ENCODE peak calls at places on chromosomes 1 and 21, in five cellular contexts. One of them, this sample, is unnamed.

GRCh38 chr1:169509354-169509753 is 23.6 kb upstream of the SLC19A2 start:
- DNase-seq in H1: no peak
- DNase-seq in mesenchymal stem cell: peak
- DNase-seq in trophoblast cell: no peak
- DNase-seq in H9: no peak
- DNase-seq in this sample: no peak

GRCh38 chr1:232600430-232601258 is 29.3 kb downstream of the SIPA1L2 start:
- DNase-seq in H1: no peak
- DNase-seq in trophoblast cell: peak
- DNase-seq in mesenchymal stem cell: peak
- DNase-seq in H9: no peak
- DNase-seq in this sample: no peak

GRCh38 chr1:25562928-25563283 is 19.5 kb downstream of the LDLRAP1 start:
- DNase-seq in trophoblast cell: no peak
- DNase-seq in mesenchymal stem cell: no peak
- DNase-seq in H1: no peak
- DNase-seq in H9: no peak
- DNase-seq in this sample: no peak

GRCh38 chr1:39639333-39640130 is at the start of gene HEYL:
- DNase-seq in trophoblast cell: peak
- DNase-seq in H9: peak
- DNase-seq in mesenchymal stem cell: peak
- DNase-seq in H1: peak
- DNase-seq in this sample: peak

GRCh38 chr1:104378414-104378813 is 628.7 kb downstream of the AMY1C start:
- DNase-seq in H9: no peak
- DNase-seq in H1: no peak
- DNase-seq in trophoblast cell: no peak
- DNase-seq in mesenchymal stem cell: no peak
- DNase-seq in this sample: no peak

GRCh38 chr1:21775542-21775899 is 7.4 kb downstream of the USP48 start:
- DNase-seq in trophoblast cell: no peak
- DNase-seq in H1: no peak
- DNase-seq in H9: no peak
- DNase-seq in mesenchymal stem cell: no peak
- DNase-seq in this sample: no peak

GRCh38 chr21:46141767-46142580 is 13.4 kb downstream of the FTCD start:
- DNase-seq in H9: no peak
- DNase-seq in H1: no peak
- DNase-seq in mesenchymal stem cell: no peak
- DNase-seq in trophoblast cell: no peak
- DNase-seq in this sample: no peak

GRCh38 chr1:224521904-224522734 is 87.5 kb upstream of the WDR26 start:
- DNase-seq in H1: no peak
- DNase-seq in H9: no peak
- DNase-seq in mesenchymal stem cell: no peak
- DNase-seq in trophoblast cell: no peak
- DNase-seq in this sample: no peak

GRCh38 chr1:97006044-97006676 is 284.6 kb downstream of the PTBP2 start:
- DNase-seq in trophoblast cell: peak
- DNase-seq in mesenchymal stem cell: peak
- DNase-seq in H1: no peak
- DNase-seq in H9: no peak
- DNase-seq in this sample: no peak

GRCh38 chr1:197471248-197472035 is 203.4 kb downstream of the CRB1 start:
- DNase-seq in mesenchymal stem cell: no peak
- DNase-seq in H1: no peak
- DNase-seq in trophoblast cell: no peak
- DNase-seq in H9: no peak
- DNase-seq in this sample: peak

GRCh38 chr1:183991360-183992155 is 46.0 kb downstream of the COLGALT2 start:
- DNase-seq in mesenchymal stem cell: no peak
- DNase-seq in H1: no peak
- DNase-seq in H9: no peak
- DNase-seq in trophoblast cell: no peak
- DNase-seq in this sample: no peak

GRCh38 chr1:54229281-54229891 is 29.4 kb downstream of the MRPL37 start:
- DNase-seq in trophoblast cell: peak
- DNase-seq in mesenchymal stem cell: peak
- DNase-seq in H9: no peak
- DNase-seq in H1: no peak
- DNase-seq in this sample: no peak

GRCh38 chr1:182888736-182889531 is 49.8 kb downstream of the DHX9 start:
- DNase-seq in trophoblast cell: peak
- DNase-seq in H1: no peak
- DNase-seq in mesenchymal stem cell: peak
- DNase-seq in H9: no peak
- DNase-seq in this sample: no peak

GRCh38 chr1:16209847-16210407 is 2.5 kb downstream of the ARHGEF19 start:
- DNase-seq in trophoblast cell: no peak
- DNase-seq in mesenchymal stem cell: no peak
- DNase-seq in H9: no peak
- DNase-seq in H1: no peak
- DNase-seq in this sample: no peak

GRCh38 chr1:174021611-174022079 is 512 bp downstream of the RC3H1 start:
- DNase-seq in trophoblast cell: peak
- DNase-seq in mesenchymal stem cell: peak
- DNase-seq in H1: no peak
- DNase-seq in H9: peak
- DNase-seq in this sample: peak

GRCh38 chr1:156475568-156476500 is 24.7 kb downstream of the MEF2D start:
- DNase-seq in H9: no peak
- DNase-seq in mesenchymal stem cell: peak
- DNase-seq in trophoblast cell: no peak
- DNase-seq in H1: no peak
- DNase-seq in this sample: no peak

GRCh38 chr1:173344034-173344743 is 132.9 kb upstream of the PRDX6 start:
- DNase-seq in trophoblast cell: no peak
- DNase-seq in mesenchymal stem cell: no peak
- DNase-seq in H1: no peak
- DNase-seq in H9: no peak
- DNase-seq in this sample: no peak

GRCh38 chr1:206800411-206800810 is 28.1 kb upstream of the IL10 start:
- DNase-seq in H1: no peak
- DNase-seq in H9: no peak
- DNase-seq in trophoblast cell: no peak
- DNase-seq in mesenchymal stem cell: no peak
- DNase-seq in this sample: no peak

GRCh38 chr21:43343992-43344886 is 82.7 kb downstream of the SIK1 start:
- DNase-seq in mesenchymal stem cell: no peak
- DNase-seq in H1: no peak
- DNase-seq in H9: no peak
- DNase-seq in trophoblast cell: no peak
- DNase-seq in this sample: no peak

GRCh38 chr1:116018007-116018406 is 41.7 kb downstream of the SLC22A15 start:
- DNase-seq in H1: no peak
- DNase-seq in mesenchymal stem cell: no peak
- DNase-seq in H9: no peak
- DNase-seq in trophoblast cell: no peak
- DNase-seq in this sample: no peak

GRCh38 chr1:109391626-109392025 is 6.1 kb downstream of the SORT1 start:
- DNase-seq in H1: no peak
- DNase-seq in mesenchymal stem cell: no peak
- DNase-seq in trophoblast cell: no peak
- DNase-seq in H9: no peak
- DNase-seq in this sample: no peak

GRCh38 chr1:8708259-8708658 is 109.2 kb downstream of the RERE start:
- DNase-seq in H1: no peak
- DNase-seq in mesenchymal stem cell: no peak
- DNase-seq in trophoblast cell: no peak
- DNase-seq in H9: no peak
- DNase-seq in this sample: no peak

GRCh38 chr1:212440419-212440818 is 7.7 kb downstream of the NENF start:
- DNase-seq in trophoblast cell: peak
- DNase-seq in H1: no peak
- DNase-seq in H9: no peak
- DNase-seq in mesenchymal stem cell: no peak
- DNase-seq in this sample: no peak

GRCh38 chr1:20342294-20343148 is 51.8 kb downstream of the VWA5B1 start:
- DNase-seq in H9: peak
- DNase-seq in mesenchymal stem cell: no peak
- DNase-seq in trophoblast cell: no peak
- DNase-seq in H1: no peak
- DNase-seq in this sample: no peak

GRCh38 chr1:53653631-53654030 is 85.3 kb downstream of the GLIS1 start:
- DNase-seq in trophoblast cell: no peak
- DNase-seq in H9: peak
- DNase-seq in mesenchymal stem cell: no peak
- DNase-seq in H1: no peak
- DNase-seq in this sample: no peak

GRCh38 chr1:48526045-48526714 is 54.2 kb upstream of the SPATA6 start:
- DNase-seq in trophoblast cell: no peak
- DNase-seq in mesenchymal stem cell: peak
- DNase-seq in H9: no peak
- DNase-seq in H1: no peak
- DNase-seq in this sample: no peak

GRCh38 chr1:1784933-1785332 is 6.7 kb upstream of the NADK start:
- DNase-seq in H1: no peak
- DNase-seq in mesenchymal stem cell: no peak
- DNase-seq in H9: no peak
- DNase-seq in trophoblast cell: no peak
- DNase-seq in this sample: no peak

DNA sequence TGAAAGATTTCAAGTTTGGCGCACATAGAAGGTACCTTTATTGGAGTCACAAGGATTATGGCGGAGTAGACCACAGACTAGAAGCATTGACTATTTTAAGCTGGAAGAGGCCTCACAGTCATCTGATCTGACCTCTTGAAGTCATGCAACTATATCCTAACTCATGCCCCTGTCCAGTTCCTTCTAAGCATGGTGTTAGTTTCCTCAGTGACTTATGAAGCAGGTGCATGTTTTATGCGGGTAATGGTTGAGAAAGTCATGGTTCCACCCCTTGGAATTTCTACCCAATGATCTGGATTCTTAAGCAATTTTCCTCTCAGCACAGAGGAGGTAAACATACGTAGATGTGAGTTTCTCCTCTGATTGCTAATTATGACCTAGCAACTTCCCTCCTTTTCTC is 11.7 kb downstream of the OLFML3 start:
- DNase-seq in trophoblast cell: peak
- DNase-seq in mesenchymal stem cell: no peak
- DNase-seq in H9: no peak
- DNase-seq in H1: no peak
- DNase-seq in this sample: no peak
- H2BK12ac ChIP-seq in trophoblast cell: no peak
- H2BK12ac ChIP-seq in mesenchymal stem cell: no peak
- H2BK12ac ChIP-seq in H9: no peak
- H2BK12ac ChIP-seq in H1: no peak
- H2BK12ac ChIP-seq in this sample: no peak

GRCh38 chr1:202018226-202018475 is 7.8 kb downstream of the ELF3 start:
- DNase-seq in H9: no peak
- DNase-seq in H1: no peak
- DNase-seq in mesenchymal stem cell: no peak
- DNase-seq in trophoblast cell: no peak
- DNase-seq in this sample: no peak

GRCh38 chr1:202017385-202018225 is 7.2 kb downstream of the ELF3 start:
- DNase-seq in trophoblast cell: peak
- DNase-seq in H1: no peak
- DNase-seq in mesenchymal stem cell: no peak
- DNase-seq in H9: no peak
- DNase-seq in this sample: no peak

GRCh38 chr1:202018476-202019234 is 8.3 kb downstream of the ELF3 start:
- DNase-seq in H9: no peak
- DNase-seq in H1: no peak
- DNase-seq in mesenchymal stem cell: no peak
- DNase-seq in trophoblast cell: peak
- DNase-seq in this sample: no peak

DNA sequence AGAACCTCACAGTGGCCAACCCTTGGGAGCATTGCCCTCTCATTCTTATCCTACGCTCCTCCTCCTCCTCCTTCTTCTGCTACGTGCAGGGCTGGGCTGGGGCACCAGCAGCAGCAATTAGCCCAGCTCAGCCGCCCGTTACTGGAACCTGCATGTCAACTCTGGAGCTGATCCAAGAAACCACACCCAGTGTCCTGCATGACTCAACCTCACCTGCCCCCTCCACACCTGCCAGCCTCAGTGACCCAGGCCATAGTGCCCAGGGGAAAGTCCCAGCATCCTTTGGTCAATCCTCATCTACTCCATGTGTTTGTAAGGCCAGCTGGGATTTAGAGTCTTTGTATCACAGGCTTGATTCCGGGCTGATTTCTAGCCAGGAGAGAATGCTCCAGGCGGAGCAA is 12.6 kb downstream of the ELF3 start:
- DNase-seq in trophoblast cell: peak
- DNase-seq in mesenchymal stem cell: no peak
- DNase-seq in H1: no peak
- DNase-seq in H9: no peak
- DNase-seq in this sample: no peak
- H4K8ac ChIP-seq in trophoblast cell: no peak
- H4K8ac ChIP-seq in mesenchymal stem cell: no peak
- H4K8ac ChIP-seq in H1: no peak
- H4K8ac ChIP-seq in H9: no peak
- H4K8ac ChIP-seq in this sample: no peak

DNA sequence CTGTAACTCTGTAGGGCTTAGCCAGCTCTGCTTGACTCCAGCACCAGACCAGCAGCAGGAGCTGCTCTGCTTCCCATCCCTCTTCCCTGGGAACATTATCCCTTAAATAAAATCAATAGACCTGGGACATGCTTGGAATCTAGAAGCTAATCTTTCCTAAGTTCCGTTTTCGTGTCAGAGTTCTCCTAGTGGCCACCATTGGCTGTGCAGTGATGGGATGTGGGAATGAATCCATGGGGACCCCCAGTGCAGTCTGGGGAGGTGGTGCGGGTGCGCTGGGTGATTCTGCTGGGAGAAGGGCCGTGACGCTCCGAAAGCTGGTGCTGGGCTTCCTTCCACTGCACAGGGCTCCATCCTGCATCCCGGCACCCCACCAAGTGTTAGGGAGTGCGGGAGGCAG is 202.7 kb downstream of the CAMTA1 start:
- DNase-seq in H9: no peak
- DNase-seq in H1: no peak
- DNase-seq in mesenchymal stem cell: no peak
- DNase-seq in trophoblast cell: no peak
- DNase-seq in this sample: no peak
- H2BK12ac ChIP-seq in H9: no peak
- H2BK12ac ChIP-seq in H1: peak
- H2BK12ac ChIP-seq in mesenchymal stem cell: no peak
- H2BK12ac ChIP-seq in trophoblast cell: no peak
- H2BK12ac ChIP-seq in this sample: no peak

GRCh38 chr1:177950506-177950905 is 19.4 kb downstream of the SEC16B start:
- DNase-seq in H1: no peak
- DNase-seq in mesenchymal stem cell: no peak
- DNase-seq in trophoblast cell: no peak
- DNase-seq in H9: no peak
- DNase-seq in this sample: no peak

GRCh38 chr1:177945943-177946650 is 23.8 kb downstream of the SEC16B start:
- DNase-seq in mesenchymal stem cell: peak
- DNase-seq in H9: peak
- DNase-seq in H1: peak
- DNase-seq in trophoblast cell: peak
- DNase-seq in this sample: peak

GRCh38 chr1:177947623-177948022 is 22.2 kb downstream of the SEC16B start:
- DNase-seq in H1: no peak
- DNase-seq in trophoblast cell: no peak
- DNase-seq in H9: no peak
- DNase-seq in mesenchymal stem cell: no peak
- DNase-seq in this sample: no peak

GRCh38 chr1:177952249-177952648 is 17.6 kb downstream of the SEC16B start:
- DNase-seq in H1: no peak
- DNase-seq in trophoblast cell: no peak
- DNase-seq in H9: no peak
- DNase-seq in mesenchymal stem cell: no peak
- DNase-seq in this sample: no peak

GRCh38 chr1:177948336-177948972 is 21.4 kb downstream of the SEC16B start:
- DNase-seq in mesenchymal stem cell: peak
- DNase-seq in trophoblast cell: peak
- DNase-seq in H9: peak
- DNase-seq in H1: peak
- DNase-seq in this sample: peak
- H4K8ac ChIP-seq in mesenchymal stem cell: no peak
- H4K8ac ChIP-seq in trophoblast cell: no peak
- H4K8ac ChIP-seq in H9: no peak
- H4K8ac ChIP-seq in H1: no peak
- H4K8ac ChIP-seq in this sample: no peak